ENCODE peak calls at places on chromosome 22, in four cellular contexts. L is aorta, G is amygdala, H is head of caudate nucleus. R is an unnamed sample.

GRCh38 chr22:29695129-29695926 is 24.5 kb upstream of the CABP7 start:
- DNase-seq in L (no peak), G (peak), H (peak), R (no peak)

GRCh38 chr22:17158176-17158567 is 905 bp downstream of the HDHD5 start:
- DNase-seq in L (no peak), G (no peak), H (no peak), R (no peak)

GRCh38 chr22:44448271-44448780 is 49.7 kb downstream of the RTL6 start:
- DNase-seq in L (peak), G (peak), H (no peak), R (peak)

GRCh38 chr22:50578776-50579310 is 616 bp upstream of the CPT1B start:
- DNase-seq in L (no peak), G (no peak), H (no peak), R (no peak)

GRCh38 chr22:20053407-20054033 is 26.5 kb upstream of the DGCR8 start:
- DNase-seq in L (no peak), G (no peak), H (no peak), R (no peak)

GRCh38 chr22:31618471-31619176 is 43.4 kb downstream of the PISD start:
- DNase-seq in L (no peak), G (no peak), H (no peak), R (no peak)

GRCh38 chr22:44845796-44846720 is 93.7 kb downstream of the ARHGAP8 start:
- DNase-seq in L (peak), G (no peak), H (no peak), R (peak)

GRCh38 chr22:40213478-40213877 is 35.8 kb downstream of the TNRC6B start:
- DNase-seq in L (no peak), G (no peak), H (no peak), R (no peak)

GRCh38 chr22:43848366-43849171 is 13.7 kb downstream of the SULT4A1 start:
- DNase-seq in L (no peak), G (no peak), H (no peak), R (no peak)

GRCh38 chr22:36369922-36370781 is 17.6 kb downstream of the MYH9 start:
- DNase-seq in L (peak), G (no peak), H (no peak), R (no peak)

R was measured in RWPE2.